ENCODE peak calls at places on chromosomes 13 and 19, in four cellular contexts. V, Z, E and G are unnamed samples.
A peak's percentile ranks its signal among the peaks of the same experiment; 100 is the strongest.

GRCh38 chr19:4352701-4353121 is 9.3 kb downstream of the MPND start:
- DNase-seq in E (peak; percentile 49), V (peak; percentile 78), Z (no peak), G (no peak)

GRCh38 chr13:83297591-83298305 is 584.5 kb downstream of the SLITRK1 start:
- DNase-seq in E (no peak), V (peak; percentile 51), Z (no peak), G (no peak)

GRCh38 chr13:46313441-46314257 is 73.4 kb downstream of the RUBCNL start:
- DNase-seq in E (no peak), V (no peak), Z (no peak), G (no peak)

GRCh38 chr13:39930544-39931444 is 275.3 kb downstream of the COG6 start:
- DNase-seq in Z (no peak), E (no peak), V (no peak), G (no peak)

GRCh38 chr13:88979465-88980180 is 1308.5 kb downstream of the SLITRK5 start:
- DNase-seq in E (no peak), V (no peak), Z (no peak), G (peak; percentile 23)

GRCh38 chr13:33678906-33679657 is 138.9 kb upstream of the RFC3 start:
- DNase-seq in E (peak; percentile 41), V (peak; percentile 71), Z (peak; percentile 38), G (no peak)

GRCh38 chr19:28430214-28430613 is 782.7 kb downstream of the UQCRFS1 start:
- DNase-seq in V (no peak), E (no peak), Z (no peak), G (no peak)

GRCh38 chr19:13492128-13492527 is 14.2 kb downstream of the CACNA1A start:
- DNase-seq in E (no peak), V (peak; percentile 69), Z (no peak), G (no peak)

GRCh38 chr13:29595380-29596063 is at the start of gene SLC7A1:
- DNase-seq in V (peak; percentile 76), Z (peak; percentile 77), E (peak; percentile 84), G (peak; percentile 34)

GRCh38 chr19:10450853-10451609 is 30.7 kb downstream of the PDE4A start:
- DNase-seq in Z (no peak), E (no peak), V (no peak), G (no peak)

GRCh38 chr19:19711306-19711933 is 21.5 kb downstream of the ZNF14 start:
- DNase-seq in E (no peak), Z (no peak), V (no peak), G (no peak)

GRCh38 chr19:19710506-19710905 is 22.4 kb downstream of the ZNF14 start:
- DNase-seq in V (no peak), Z (no peak), E (no peak), G (no peak)

GRCh38 chr19:19711934-19712828 is 20.7 kb downstream of the ZNF14 start:
- DNase-seq in V (peak; percentile 7), Z (no peak), E (no peak), G (no peak)
- H3K4me3 ChIP-seq in V (no peak overlapping the region), Z (no peak overlapping the region), E (peak overlapping the region; percentile 23), G (no peak overlapping the region)

DNA sequence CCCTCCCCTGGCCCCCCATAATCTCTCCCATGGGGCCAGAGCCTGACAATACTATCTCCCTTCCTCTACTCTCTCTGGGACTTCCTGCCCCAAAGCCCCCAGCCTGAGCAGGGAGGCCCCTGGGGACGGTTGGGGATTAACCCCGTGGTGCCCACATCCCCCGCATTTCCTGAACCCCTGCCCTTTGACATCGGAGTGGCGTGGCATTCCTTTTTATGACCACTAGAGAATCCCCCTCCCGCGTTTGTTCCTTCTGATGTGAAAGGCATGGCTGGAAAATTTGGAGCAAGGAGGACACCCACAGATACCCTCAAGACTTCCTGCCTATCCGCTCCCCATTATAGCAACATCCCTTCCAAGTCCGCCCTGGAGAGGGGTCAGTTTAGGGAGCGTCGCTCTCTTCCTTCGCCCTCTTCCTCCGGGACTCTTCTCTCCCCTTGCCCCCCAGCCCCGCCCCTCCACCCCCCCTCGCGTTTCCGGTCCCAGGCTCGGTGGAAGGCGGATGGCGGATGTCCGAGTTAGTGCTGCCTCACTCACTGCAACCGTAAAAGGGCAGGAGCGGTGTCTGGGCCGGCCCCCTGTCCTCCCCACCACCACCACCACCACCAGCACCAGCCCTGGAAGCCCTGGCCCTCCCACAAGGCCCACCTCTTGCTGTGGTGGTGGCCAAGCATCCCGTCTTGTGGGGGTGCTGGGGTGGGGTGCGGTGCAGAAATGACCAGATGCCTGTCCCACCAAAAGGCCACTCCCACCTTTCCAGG is 1.8 kb downstream of the VASP start:
- DNase-seq in E (no peak), Z (peak; percentile 82), V (peak; percentile 48), G (no peak)
- TF ChIP-seq CTCF in E (no peak), Z (peak; percentile 30), V (no peak), G (no peak)

DNA sequence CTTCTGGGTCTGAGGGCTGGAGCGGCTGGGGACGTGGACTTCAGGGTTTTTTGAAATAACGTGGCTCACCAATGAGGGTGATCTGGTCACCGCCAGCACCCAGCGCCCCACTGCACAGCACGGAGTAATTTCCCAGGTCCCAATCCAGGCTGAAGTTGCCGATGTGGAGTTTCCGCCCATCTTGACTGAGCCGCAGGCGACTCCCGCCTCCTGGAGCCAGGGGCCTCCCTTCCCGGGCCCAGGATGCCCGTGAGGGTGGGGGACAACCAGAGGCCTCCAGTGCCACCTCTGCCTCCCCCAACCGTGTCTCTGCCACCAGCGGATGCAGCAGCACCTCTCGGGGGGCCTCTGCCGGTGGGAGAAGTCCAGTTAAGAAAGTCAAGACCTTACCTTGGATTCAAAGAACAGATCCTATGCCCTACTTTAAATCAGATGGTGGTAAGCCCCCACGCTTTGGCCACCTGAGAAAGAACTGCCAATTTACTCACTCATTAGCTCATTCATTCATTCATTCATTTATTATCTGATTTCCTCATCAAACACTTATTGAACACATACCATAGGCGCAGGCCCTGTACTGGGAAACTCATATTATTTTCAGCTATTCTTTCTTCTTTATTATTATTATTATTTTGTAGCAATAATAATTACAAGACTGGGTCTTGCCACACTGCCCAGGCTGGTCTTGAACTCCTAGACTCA is 3.9 kb downstream of the VSIG10L start:
- DNase-seq in Z (no peak), E (no peak), V (no peak), G (no peak)
- H3K4me3 ChIP-seq in Z (no peak overlapping the region), E (no peak overlapping the region), V (no peak overlapping the region), G (no peak overlapping the region)

GRCh38 chr19:1285737-1286360 is at the start of gene EFNA2:
- DNase-seq in E (no peak), Z (no peak), V (no peak), G (no peak)
- TF ChIP-seq CTCF in E (no peak), Z (no peak), V (no peak), G (peak; percentile 19)

DNA sequence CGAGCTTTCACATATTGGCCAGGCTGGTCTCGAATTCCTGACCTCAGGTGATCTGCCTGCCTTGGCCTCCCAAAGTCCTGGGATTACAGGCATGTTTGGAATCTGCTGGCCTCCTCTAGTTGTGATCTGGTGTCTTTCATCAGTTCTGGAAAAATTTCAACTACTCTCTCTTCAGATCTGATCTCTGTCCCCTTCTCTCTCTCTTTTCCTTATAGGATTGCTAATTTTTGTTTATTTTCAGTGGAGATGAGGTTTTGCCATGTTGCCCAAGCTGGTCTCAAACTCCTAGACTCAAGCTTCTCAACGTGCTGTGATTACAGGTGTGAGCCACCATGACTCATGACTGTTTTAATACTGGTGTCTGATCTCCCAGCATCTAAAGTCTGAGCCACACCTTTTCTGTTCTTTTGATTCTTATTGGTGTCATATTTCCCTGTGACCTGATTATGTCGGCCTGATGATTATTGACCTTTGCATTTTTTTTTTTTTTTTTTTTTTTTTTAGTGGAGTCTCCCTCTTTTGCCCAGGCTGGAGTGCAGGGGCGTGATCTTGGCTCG is 10.4 kb upstream of the NANOS2 start:
- DNase-seq in V (no peak), Z (no peak), E (no peak), G (no peak)
- H3K4me3 ChIP-seq in V (no peak overlapping the region), Z (no peak overlapping the region), E (no peak overlapping the region), G (no peak overlapping the region)

GRCh38 chr13:27680465-27680864 is 58.8 kb downstream of the POLR1D start:
- DNase-seq in Z (no peak), E (no peak), V (no peak), G (no peak)
- TF ChIP-seq CTCF in Z (no peak), E (no peak), V (no peak), G (no peak)

DNA sequence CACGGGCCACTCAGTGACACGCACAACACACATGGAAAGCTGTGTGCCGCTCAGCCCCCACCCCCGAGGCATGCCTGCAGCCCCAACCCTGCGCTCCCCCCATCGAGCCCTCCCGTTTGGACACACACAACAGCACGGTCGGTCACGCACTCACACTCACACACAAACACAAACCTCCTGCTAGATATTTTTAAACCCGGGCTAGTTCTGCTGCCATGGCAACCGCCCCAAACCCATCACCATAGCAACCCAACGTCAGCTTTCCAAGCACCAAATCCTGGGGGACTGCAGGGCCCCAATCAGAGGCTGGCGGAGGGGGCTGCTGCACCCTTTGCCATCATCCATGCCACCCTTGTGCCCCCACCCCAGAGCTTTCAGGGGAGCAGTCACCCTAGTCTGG is 2.5 kb upstream of the NOVA2 start:
- DNase-seq in V (no peak), E (no peak), Z (no peak), G (no peak)
- H3K4me3 ChIP-seq in V (no peak overlapping the region), E (no peak overlapping the region), Z (no peak overlapping the region), G (no peak overlapping the region)

GRCh38 chr13:49676581-49677298 is 14.5 kb downstream of the EBPL start:
- DNase-seq in Z (no peak), V (no peak), E (no peak), G (no peak)

GRCh38 chr13:49683489-49683888 is 7.8 kb downstream of the EBPL start:
- DNase-seq in E (no peak), V (no peak), Z (no peak), G (no peak)

GRCh38 chr13:49678172-49678914 is 12.9 kb downstream of the EBPL start:
- DNase-seq in Z (no peak), E (no peak), V (no peak), G (no peak)

GRCh38 chr13:49681837-49682236 is 9.4 kb downstream of the EBPL start:
- DNase-seq in V (peak; percentile 46), Z (no peak), E (no peak), G (no peak)

GRCh38 chr13:49679244-49679643 is 12.0 kb downstream of the EBPL start:
- DNase-seq in E (no peak), Z (no peak), V (no peak), G (no peak)
- TF ChIP-seq CTCF in E (no peak), Z (no peak), V (peak; percentile 16), G (peak; percentile 27)